ENCODE peak calls at places on chromosomes 7 and 10, in seven cellular contexts. U is IMR-90, Y is neuronal stem cell, V is mesendoderm, W is H9, X is H1, T is mesenchymal stem cell. L is an unnamed sample.

GRCh38 chr10:121927361-121927840 is 430 bp downstream of the ATE1 start:
- DNase-seq in W (peak), U (peak), Y (no peak), X (peak), T (peak), V (peak), L (peak)

GRCh38 chr7:151650161-151650560 is 130.5 kb upstream of the RHEB start:
- DNase-seq in W (no peak), T (no peak), U (no peak), V (no peak), Y (no peak), X (no peak), L (no peak)

GRCh38 chr10:113518415-113518814 is 34.4 kb upstream of the HABP2 start:
- DNase-seq in T (no peak), W (no peak), V (no peak), Y (no peak), X (no peak), U (no peak), L (no peak)

GRCh38 chr10:26085549-26085948 is 131.0 kb upstream of the GAD2 start:
- DNase-seq in T (no peak), X (no peak), Y (no peak), U (no peak), V (peak), W (peak), L (no peak)

GRCh38 chr10:16832351-16833080 is 15.3 kb upstream of the RSU1 start:
- DNase-seq in T (peak), U (peak), W (no peak), V (no peak), Y (no peak), X (no peak), L (no peak)

GRCh38 chr10:29471483-29471859 is 163.3 kb downstream of the SVIL start:
- DNase-seq in Y (no peak), W (no peak), U (peak), X (no peak), T (peak), V (peak), L (no peak)

GRCh38 chr10:125605167-125605566 is 77.8 kb downstream of the TEX36 start:
- DNase-seq in Y (no peak), W (no peak), X (no peak), U (peak), T (no peak), V (no peak), L (no peak)

GRCh38 chr10:42951486-42952251 is 125.2 kb upstream of the RET start:
- DNase-seq in X (peak), Y (peak), W (peak), V (peak), T (no peak), U (no peak), L (no peak)

GRCh38 chr10:35331894-35332640 is 4.2 kb upstream of the CCNY start:
- DNase-seq in X (no peak), V (no peak), Y (no peak), U (peak), T (peak), W (no peak), L (peak)

GRCh38 chr7:143884978-143885559 is 16.9 kb downstream of the TCAF1 start:
- DNase-seq in X (peak), T (peak), W (peak), U (peak), Y (peak), V (peak), L (no peak)

GRCh38 chr10:45354261-45354660 is 19.8 kb upstream of the ALOX5 start:
- DNase-seq in T (no peak), U (no peak), W (no peak), X (no peak), V (no peak), Y (no peak), L (peak)

GRCh38 chr10:29689001-29689400 is 54.2 kb upstream of the SVIL start:
- DNase-seq in U (peak), X (no peak), T (peak), Y (no peak), V (no peak), W (no peak), L (no peak)

GRCh38 chr7:27900006-27900405 is 160.0 kb downstream of the TAX1BP1 start:
- DNase-seq in W (no peak), X (no peak), U (no peak), V (no peak), Y (no peak), T (no peak), L (no peak)

GRCh38 chr7:108499575-108499974 is 26.4 kb downstream of the PNPLA8 start:
- DNase-seq in T (peak), Y (no peak), V (no peak), W (no peak), U (peak), X (no peak), L (no peak)

GRCh38 chr7:76332073-76332472 is 26.7 kb downstream of the YWHAG start:
- DNase-seq in U (no peak), W (no peak), T (no peak), Y (no peak), V (no peak), X (no peak), L (no peak)

GRCh38 chr10:86329896-86330680 is 36.5 kb downstream of the GRID1 start:
- DNase-seq in Y (no peak), V (no peak), T (no peak), U (no peak), X (no peak), W (no peak), L (no peak)

GRCh38 chr10:103192089-103192450 is 1.0 kb downstream of the NT5C2 start:
- DNase-seq in Y (no peak), T (peak), X (no peak), W (no peak), V (no peak), U (no peak), L (no peak)

GRCh38 chr10:86687750-86688149 is 19.4 kb downstream of the LDB3 start:
- DNase-seq in U (peak), T (peak), X (no peak), V (peak), Y (no peak), W (no peak), L (peak)

GRCh38 chr7:16881809-16882208 is at the start of gene AGR3:
- DNase-seq in U (no peak), Y (no peak), V (no peak), W (no peak), X (no peak), T (no peak), L (peak)

GRCh38 chr7:8724080-8724718 is 290.8 kb downstream of the NXPH1 start:
- DNase-seq in U (no peak), W (peak), V (peak), T (peak), X (peak), Y (peak), L (peak)

DNA sequence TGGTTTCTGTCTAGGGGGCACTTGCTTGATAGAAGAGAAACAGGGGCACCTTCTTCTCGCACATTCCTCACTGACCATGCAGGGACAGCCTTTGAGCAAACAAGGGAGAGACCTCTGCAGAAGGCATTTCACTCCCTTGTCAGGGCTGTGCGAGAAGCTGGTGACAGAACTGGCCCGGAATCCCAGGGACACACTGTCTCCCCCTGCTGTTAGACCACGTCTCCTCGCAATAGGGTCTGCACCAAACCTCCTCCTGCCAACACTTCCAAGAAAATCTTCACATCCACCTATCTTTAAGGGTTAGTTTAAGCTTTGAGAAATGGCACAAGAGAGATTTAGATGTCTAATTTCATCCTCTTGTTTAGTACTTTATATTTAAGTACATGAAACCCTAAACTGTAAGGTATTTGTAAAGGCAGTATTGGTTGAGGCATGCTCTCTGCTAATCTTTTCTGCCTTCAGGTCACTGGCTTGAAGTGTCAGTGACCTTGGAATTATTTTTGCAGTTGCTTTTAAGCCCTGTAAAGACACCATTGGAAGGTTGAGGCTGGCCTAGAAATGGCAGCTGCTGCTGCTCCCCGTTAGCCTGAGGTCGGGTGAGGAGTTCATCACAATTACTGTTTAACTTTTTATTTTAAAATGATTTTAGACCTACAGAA is 37.0 kb downstream of the RBM20 start:
- DNase-seq in U (peak), Y (peak), T (peak), W (peak), X (peak), V (peak), L (peak)
- H3K4me2 ChIP-seq in U (no peak), Y (no peak), T (no peak), W (no peak), X (no peak), V (no peak), L (no peak)

GRCh38 chr7:73439305-73439704 is 5.7 kb downstream of the FZD9 start:
- DNase-seq in V (no peak), Y (no peak), T (no peak), X (no peak), W (no peak), U (no peak), L (no peak)
- H2AK5ac ChIP-seq in V (no peak), Y (no peak), T (no peak), X (no peak), W (no peak), U (no peak), L (no peak)

GRCh38 chr10:131068760-131069159 is 242.8 kb downstream of the TCERG1L start:
- DNase-seq in U (no peak), W (no peak), V (peak), X (no peak), Y (no peak), T (no peak), L (no peak)

GRCh38 chr10:131070856-131071255 is 240.7 kb downstream of the TCERG1L start:
- DNase-seq in U (no peak), X (no peak), W (peak), Y (no peak), V (no peak), T (no peak), L (no peak)

GRCh38 chr10:131068311-131068710 is 243.2 kb downstream of the TCERG1L start:
- DNase-seq in U (no peak), X (no peak), V (no peak), W (peak), T (no peak), Y (no peak), L (no peak)

GRCh38 chr10:131065673-131066331 is 245.7 kb downstream of the TCERG1L start:
- DNase-seq in V (peak), W (peak), U (no peak), T (no peak), X (no peak), Y (no peak), L (no peak)

DNA sequence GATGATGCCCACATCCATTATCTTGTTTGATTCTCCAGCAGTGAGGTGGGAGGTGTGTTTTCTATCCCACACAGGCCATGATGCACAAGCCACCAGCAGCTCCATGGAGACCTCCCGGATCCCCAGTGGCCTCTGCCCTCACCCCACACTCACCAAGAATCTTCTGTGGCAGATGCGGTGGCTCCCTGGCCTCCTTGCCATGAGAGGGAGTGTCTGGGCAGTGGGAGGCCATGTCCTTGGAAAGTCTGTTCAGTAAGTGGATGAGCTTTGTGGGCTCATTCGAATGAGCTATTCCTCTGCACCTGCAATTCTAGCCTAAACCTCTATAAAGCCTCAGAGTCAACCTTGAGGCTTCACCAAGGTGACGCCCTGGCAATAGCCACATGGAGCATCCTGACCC is 243.8 kb downstream of the TCERG1L start:
- DNase-seq in T (no peak), V (no peak), U (no peak), W (no peak), Y (no peak), X (no peak), L (no peak)
- H3K4me2 ChIP-seq in T (no peak), V (no peak), U (no peak), W (no peak), Y (no peak), X (no peak), L (no peak)

GRCh38 chr7:18191329-18191728 is 163.7 kb upstream of the PRPS1L1 start:
- DNase-seq in V (no peak), T (no peak), U (no peak), X (no peak), W (no peak), Y (no peak), L (no peak)

GRCh38 chr7:18189495-18190126 is 162.0 kb upstream of the PRPS1L1 start:
- DNase-seq in X (no peak), V (no peak), W (no peak), Y (no peak), T (no peak), U (no peak), L (no peak)

GRCh38 chr7:18196638-18197037 is 169.0 kb upstream of the PRPS1L1 start:
- DNase-seq in W (no peak), U (no peak), X (no peak), Y (no peak), V (no peak), T (no peak), L (no peak)

GRCh38 chr7:18192228-18192627 is 164.6 kb upstream of the PRPS1L1 start:
- DNase-seq in Y (no peak), T (no peak), W (no peak), V (no peak), X (no peak), U (no peak), L (no peak)
- H2AK5ac ChIP-seq in Y (no peak), T (no peak), W (no peak), V (no peak), X (no peak), U (no peak), L (no peak)

DNA sequence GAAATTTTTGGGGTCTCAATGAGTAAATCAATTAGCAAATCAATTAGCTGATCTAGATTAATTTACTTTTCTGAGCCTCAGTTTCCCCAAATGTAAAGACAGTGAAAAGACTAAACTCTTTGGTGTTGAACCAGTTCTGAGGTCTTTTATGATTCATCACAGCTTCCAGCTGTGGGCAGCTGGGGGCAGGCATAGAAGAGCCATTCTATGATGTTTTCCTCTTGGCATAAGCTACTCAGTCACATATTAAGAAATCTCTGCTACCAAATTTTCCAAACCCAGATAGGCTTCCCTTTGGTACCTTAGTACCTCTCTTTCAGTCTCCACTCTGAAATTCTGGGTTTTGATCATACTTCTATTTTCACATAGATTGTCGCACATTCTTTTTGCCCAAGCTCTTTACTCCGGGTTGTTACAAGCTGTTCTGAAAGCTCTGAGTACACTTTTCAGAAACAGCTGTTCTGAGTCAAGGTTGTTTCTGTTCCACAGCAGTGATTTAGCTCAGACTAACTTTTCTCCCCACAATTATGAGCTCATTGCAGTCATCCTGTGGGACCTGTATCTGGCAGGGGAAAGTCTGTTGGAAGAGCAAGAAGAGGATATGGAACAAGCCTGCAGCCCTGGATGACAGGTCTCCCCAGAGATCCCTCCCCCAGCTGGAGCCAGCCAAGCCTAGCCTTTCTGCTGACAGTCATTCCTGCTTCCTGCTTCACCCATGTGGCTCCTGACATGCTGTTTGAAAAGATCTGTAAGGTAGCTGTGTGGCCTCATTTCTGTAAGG is 599.6 kb upstream of the GHITM start:
- DNase-seq in W (peak), T (peak), U (no peak), X (no peak), V (peak), Y (no peak), L (peak)
- H3K4me2 ChIP-seq in W (no peak), T (no peak), U (no peak), X (no peak), V (no peak), Y (no peak), L (peak)

DNA sequence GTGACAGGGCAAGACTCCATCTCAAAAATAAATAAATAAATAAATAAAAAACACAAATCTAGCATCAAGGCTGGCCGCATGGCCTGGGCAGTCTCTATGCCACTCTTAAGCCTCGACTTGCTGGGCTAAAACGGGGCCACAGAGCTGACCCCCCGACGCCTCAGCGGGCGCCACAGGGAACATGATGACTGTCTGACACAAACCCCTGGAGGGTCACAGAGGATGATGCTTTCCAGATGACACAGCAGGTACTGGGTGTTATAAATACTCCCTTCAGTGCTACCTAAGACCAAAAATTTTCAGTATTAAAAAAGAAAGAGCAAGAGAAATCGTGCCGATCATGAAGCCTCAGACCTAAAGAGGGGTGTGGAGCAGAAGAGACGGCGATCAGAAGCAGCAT is 176.8 kb downstream of the MAD1L1 start:
- DNase-seq in T (no peak), X (no peak), V (no peak), W (no peak), U (no peak), Y (no peak), L (no peak)
- H2AK5ac ChIP-seq in T (no peak), X (no peak), V (no peak), W (no peak), U (no peak), Y (no peak), L (no peak)

GRCh38 chr7:120992272-120993010 is 3.9 kb downstream of the CPED1 start:
- DNase-seq in V (no peak), Y (no peak), W (no peak), T (no peak), X (no peak), U (no peak), L (no peak)
- H3K4me2 ChIP-seq in V (no peak), Y (no peak), W (no peak), T (no peak), X (no peak), U (peak), L (no peak)